ENCODE peak calls at places on chromosomes 6 and 20, in six cellular contexts. One of them, this sample, is unnamed.

GRCh38 chr20:10795286-10796026 is 121.7 kb upstream of the JAG1 start:
- DNase-seq in foreskin fibroblast: no peak
- DNase-seq in HFFc6: no peak
- DNase-seq in OCI-LY7: no peak
- DNase-seq in Panc1: no peak
- DNase-seq in sigmoid colon: no peak
- DNase-seq in this sample: no peak

GRCh38 chr6:150241751-150242150 is 98.9 kb downstream of the PPP1R14C start:
- DNase-seq in foreskin fibroblast: no peak
- DNase-seq in HFFc6: no peak
- DNase-seq in OCI-LY7: no peak
- DNase-seq in Panc1: no peak
- DNase-seq in sigmoid colon: no peak
- DNase-seq in this sample: peak; percentile 86

GRCh38 chr6:43806041-43806757 is 36.2 kb downstream of the VEGFA start:
- DNase-seq in foreskin fibroblast: peak; percentile 65
- DNase-seq in HFFc6: peak; percentile 10
- DNase-seq in OCI-LY7: no peak
- DNase-seq in Panc1: no peak
- DNase-seq in sigmoid colon: no peak
- DNase-seq in this sample: no peak

GRCh38 chr20:12113468-12114371 is 196.0 kb downstream of the BTBD3 start:
- DNase-seq in foreskin fibroblast: peak; percentile 70
- DNase-seq in HFFc6: no peak
- DNase-seq in OCI-LY7: no peak
- DNase-seq in Panc1: no peak
- DNase-seq in sigmoid colon: no peak
- DNase-seq in this sample: no peak

GRCh38 chr6:111731404-111732195 is 125.9 kb upstream of the TRAF3IP2 start:
- DNase-seq in foreskin fibroblast: no peak
- DNase-seq in HFFc6: no peak
- DNase-seq in OCI-LY7: no peak
- DNase-seq in Panc1: no peak
- DNase-seq in sigmoid colon: no peak
- DNase-seq in this sample: no peak

GRCh38 chr20:11544029-11544678 is 373.5 kb upstream of the BTBD3 start:
- DNase-seq in foreskin fibroblast: peak; percentile 79
- DNase-seq in HFFc6: peak; percentile 64
- DNase-seq in OCI-LY7: peak; percentile 41
- DNase-seq in Panc1: peak; percentile 48
- DNase-seq in sigmoid colon: no peak
- DNase-seq in this sample: peak; percentile 18

GRCh38 chr6:151763938-151764680 is 43.4 kb upstream of the ESR1 start:
- DNase-seq in foreskin fibroblast: peak; percentile 88
- DNase-seq in HFFc6: peak; percentile 91
- DNase-seq in OCI-LY7: peak; percentile 33
- DNase-seq in Panc1: peak; percentile 20
- DNase-seq in sigmoid colon: peak; percentile 91
- DNase-seq in this sample: peak; percentile 68

GRCh38 chr6:35419961-35420360 is 32.2 kb upstream of the FANCE start:
- DNase-seq in foreskin fibroblast: no peak
- DNase-seq in HFFc6: no peak
- DNase-seq in OCI-LY7: no peak
- DNase-seq in Panc1: no peak
- DNase-seq in sigmoid colon: no peak
- DNase-seq in this sample: no peak

GRCh38 chr6:56860466-56860865 is 94.4 kb upstream of the BEND6 start:
- DNase-seq in foreskin fibroblast: peak; percentile 78
- DNase-seq in HFFc6: no peak
- DNase-seq in OCI-LY7: no peak
- DNase-seq in Panc1: no peak
- DNase-seq in sigmoid colon: no peak
- DNase-seq in this sample: no peak

GRCh38 chr6:25816252-25816651 is 15.6 kb downstream of the SLC17A1 start:
- DNase-seq in foreskin fibroblast: no peak
- DNase-seq in HFFc6: no peak
- DNase-seq in OCI-LY7: no peak
- DNase-seq in Panc1: no peak
- DNase-seq in sigmoid colon: no peak
- DNase-seq in this sample: no peak

GRCh38 chr6:160238786-160239751 is 19.6 kb downstream of the SLC22A2 start:
- DNase-seq in foreskin fibroblast: peak; percentile 67
- DNase-seq in HFFc6: no peak
- DNase-seq in OCI-LY7: no peak
- DNase-seq in Panc1: no peak
- DNase-seq in sigmoid colon: no peak
- DNase-seq in this sample: no peak

GRCh38 chr6:116369540-116370327 is 1.0 kb upstream of the DSE start:
- DNase-seq in foreskin fibroblast: no peak
- DNase-seq in HFFc6: no peak
- DNase-seq in OCI-LY7: peak; percentile 31
- DNase-seq in Panc1: no peak
- DNase-seq in sigmoid colon: no peak
- DNase-seq in this sample: peak; percentile 18

GRCh38 chr6:99491159-99491558 is 24.1 kb downstream of the USP45 start:
- DNase-seq in foreskin fibroblast: no peak
- DNase-seq in HFFc6: no peak
- DNase-seq in OCI-LY7: no peak
- DNase-seq in Panc1: no peak
- DNase-seq in sigmoid colon: no peak
- DNase-seq in this sample: no peak

GRCh38 chr20:62136283-62137091 is 6.7 kb downstream of the PSMA7 start:
- DNase-seq in foreskin fibroblast: peak; percentile 92
- DNase-seq in HFFc6: no peak
- DNase-seq in OCI-LY7: peak; percentile 82
- DNase-seq in Panc1: no peak
- DNase-seq in sigmoid colon: no peak
- DNase-seq in this sample: peak; percentile 84

GRCh38 chr6:158481612-158482473 is 78.0 kb upstream of the TMEM181 start:
- DNase-seq in foreskin fibroblast: peak; percentile 92
- DNase-seq in HFFc6: peak; percentile 83
- DNase-seq in OCI-LY7: no peak
- DNase-seq in Panc1: peak; percentile 50
- DNase-seq in sigmoid colon: no peak
- DNase-seq in this sample: no peak

GRCh38 chr6:139330271-139330670 is 38.5 kb upstream of the TXLNB start:
- DNase-seq in foreskin fibroblast: no peak
- DNase-seq in HFFc6: no peak
- DNase-seq in OCI-LY7: no peak
- DNase-seq in Panc1: no peak
- DNase-seq in sigmoid colon: no peak
- DNase-seq in this sample: no peak

GRCh38 chr20:49132995-49133451 is 55.1 kb downstream of the STAU1 start:
- DNase-seq in foreskin fibroblast: peak; percentile 82
- DNase-seq in HFFc6: peak; percentile 72
- DNase-seq in OCI-LY7: peak; percentile 76
- DNase-seq in Panc1: peak; percentile 18
- DNase-seq in sigmoid colon: no peak
- DNase-seq in this sample: no peak

GRCh38 chr6:42251500-42251899 is 33.8 kb upstream of the MRPS10 start:
- DNase-seq in foreskin fibroblast: no peak
- DNase-seq in HFFc6: peak; percentile 21
- DNase-seq in OCI-LY7: no peak
- DNase-seq in Panc1: no peak
- DNase-seq in sigmoid colon: no peak
- DNase-seq in this sample: no peak

GRCh38 chr6:44489912-44490604 is 102.6 kb downstream of the CDC5L start:
- DNase-seq in foreskin fibroblast: peak; percentile 95
- DNase-seq in HFFc6: peak; percentile 96
- DNase-seq in OCI-LY7: no peak
- DNase-seq in Panc1: peak; percentile 81
- DNase-seq in sigmoid colon: no peak
- DNase-seq in this sample: no peak

GRCh38 chr20:14997791-14998190 is 660.4 kb upstream of the FLRT3 start:
- DNase-seq in foreskin fibroblast: peak; percentile 91
- DNase-seq in HFFc6: no peak
- DNase-seq in OCI-LY7: no peak
- DNase-seq in Panc1: no peak
- DNase-seq in sigmoid colon: no peak
- DNase-seq in this sample: no peak

GRCh38 chr6:131635384-131636340 is 1.4 kb upstream of the ENPP3 start:
- DNase-seq in foreskin fibroblast: no peak
- DNase-seq in HFFc6: no peak
- DNase-seq in OCI-LY7: peak; percentile 66
- DNase-seq in Panc1: no peak
- DNase-seq in sigmoid colon: no peak
- DNase-seq in this sample: no peak

GRCh38 chr6:27205375-27206278 is 41.9 kb upstream of the PRSS16 start:
- DNase-seq in foreskin fibroblast: peak; percentile 17
- DNase-seq in HFFc6: no peak
- DNase-seq in OCI-LY7: no peak
- DNase-seq in Panc1: no peak
- DNase-seq in sigmoid colon: no peak
- DNase-seq in this sample: peak; percentile 67

GRCh38 chr6:152316024-152316423 is 321.1 kb downstream of the SYNE1 start:
- DNase-seq in foreskin fibroblast: peak; percentile 70
- DNase-seq in HFFc6: peak; percentile 67
- DNase-seq in OCI-LY7: peak; percentile 20
- DNase-seq in Panc1: no peak
- DNase-seq in sigmoid colon: peak; percentile 72
- DNase-seq in this sample: no peak

GRCh38 chr6:11389977-11390376 is 147.6 kb upstream of the TMEM170B start:
- DNase-seq in foreskin fibroblast: no peak
- DNase-seq in HFFc6: no peak
- DNase-seq in OCI-LY7: no peak
- DNase-seq in Panc1: no peak
- DNase-seq in sigmoid colon: no peak
- DNase-seq in this sample: no peak

GRCh38 chr6:5517781-5518180 is 256.5 kb downstream of the FARS2 start:
- DNase-seq in foreskin fibroblast: no peak
- DNase-seq in HFFc6: no peak
- DNase-seq in OCI-LY7: no peak
- DNase-seq in Panc1: no peak
- DNase-seq in sigmoid colon: no peak
- DNase-seq in this sample: peak; percentile 83

GRCh38 chr6:51788121-51788520 is 299.3 kb downstream of the PKHD1 start:
- DNase-seq in foreskin fibroblast: no peak
- DNase-seq in HFFc6: no peak
- DNase-seq in OCI-LY7: no peak
- DNase-seq in Panc1: no peak
- DNase-seq in sigmoid colon: no peak
- DNase-seq in this sample: no peak

GRCh38 chr6:51793393-51793792 is 294.0 kb downstream of the PKHD1 start:
- DNase-seq in foreskin fibroblast: no peak
- DNase-seq in HFFc6: no peak
- DNase-seq in OCI-LY7: no peak
- DNase-seq in Panc1: no peak
- DNase-seq in sigmoid colon: no peak
- DNase-seq in this sample: no peak

GRCh38 chr6:51790946-51791345 is 296.5 kb downstream of the PKHD1 start:
- DNase-seq in foreskin fibroblast: no peak
- DNase-seq in HFFc6: no peak
- DNase-seq in OCI-LY7: no peak
- DNase-seq in Panc1: no peak
- DNase-seq in sigmoid colon: no peak
- DNase-seq in this sample: no peak

GRCh38 chr6:51792273-51793030 is 295.0 kb downstream of the PKHD1 start:
- DNase-seq in foreskin fibroblast: no peak
- DNase-seq in HFFc6: no peak
- DNase-seq in OCI-LY7: no peak
- DNase-seq in Panc1: no peak
- DNase-seq in sigmoid colon: no peak
- DNase-seq in this sample: no peak
- TF ChIP-seq CTCF in foreskin fibroblast: no peak
- TF ChIP-seq CTCF in HFFc6: no peak
- TF ChIP-seq CTCF in OCI-LY7: no peak
- TF ChIP-seq CTCF in Panc1: no peak
- TF ChIP-seq CTCF in sigmoid colon: no peak
- TF ChIP-seq CTCF in this sample: no peak

GRCh38 chr6:157088841-157089240 is 234.5 kb downstream of the TMEM242 start:
- DNase-seq in foreskin fibroblast: no peak
- DNase-seq in HFFc6: no peak
- DNase-seq in OCI-LY7: no peak
- DNase-seq in Panc1: no peak
- DNase-seq in sigmoid colon: no peak
- DNase-seq in this sample: no peak

GRCh38 chr6:157089851-157090250 is 233.5 kb downstream of the TMEM242 start:
- DNase-seq in foreskin fibroblast: peak; percentile 61
- DNase-seq in HFFc6: peak; percentile 48
- DNase-seq in OCI-LY7: no peak
- DNase-seq in Panc1: no peak
- DNase-seq in sigmoid colon: no peak
- DNase-seq in this sample: no peak

GRCh38 chr6:157086632-157087031 is 236.7 kb downstream of the TMEM242 start:
- DNase-seq in foreskin fibroblast: no peak
- DNase-seq in HFFc6: no peak
- DNase-seq in OCI-LY7: no peak
- DNase-seq in Panc1: no peak
- DNase-seq in sigmoid colon: no peak
- DNase-seq in this sample: no peak

GRCh38 chr6:157089258-157089657 is 234.1 kb downstream of the TMEM242 start:
- DNase-seq in foreskin fibroblast: peak; percentile 55
- DNase-seq in HFFc6: peak; percentile 88
- DNase-seq in OCI-LY7: no peak
- DNase-seq in Panc1: no peak
- DNase-seq in sigmoid colon: no peak
- DNase-seq in this sample: no peak

GRCh38 chr6:157087974-157088373 is 235.3 kb downstream of the TMEM242 start:
- DNase-seq in foreskin fibroblast: no peak
- DNase-seq in HFFc6: no peak
- DNase-seq in OCI-LY7: no peak
- DNase-seq in Panc1: no peak
- DNase-seq in sigmoid colon: no peak
- DNase-seq in this sample: no peak
- TF ChIP-seq CTCF in foreskin fibroblast: no peak
- TF ChIP-seq CTCF in HFFc6: no peak
- TF ChIP-seq CTCF in OCI-LY7: no peak
- TF ChIP-seq CTCF in Panc1: no peak
- TF ChIP-seq CTCF in sigmoid colon: no peak
- TF ChIP-seq CTCF in this sample: no peak

DNA sequence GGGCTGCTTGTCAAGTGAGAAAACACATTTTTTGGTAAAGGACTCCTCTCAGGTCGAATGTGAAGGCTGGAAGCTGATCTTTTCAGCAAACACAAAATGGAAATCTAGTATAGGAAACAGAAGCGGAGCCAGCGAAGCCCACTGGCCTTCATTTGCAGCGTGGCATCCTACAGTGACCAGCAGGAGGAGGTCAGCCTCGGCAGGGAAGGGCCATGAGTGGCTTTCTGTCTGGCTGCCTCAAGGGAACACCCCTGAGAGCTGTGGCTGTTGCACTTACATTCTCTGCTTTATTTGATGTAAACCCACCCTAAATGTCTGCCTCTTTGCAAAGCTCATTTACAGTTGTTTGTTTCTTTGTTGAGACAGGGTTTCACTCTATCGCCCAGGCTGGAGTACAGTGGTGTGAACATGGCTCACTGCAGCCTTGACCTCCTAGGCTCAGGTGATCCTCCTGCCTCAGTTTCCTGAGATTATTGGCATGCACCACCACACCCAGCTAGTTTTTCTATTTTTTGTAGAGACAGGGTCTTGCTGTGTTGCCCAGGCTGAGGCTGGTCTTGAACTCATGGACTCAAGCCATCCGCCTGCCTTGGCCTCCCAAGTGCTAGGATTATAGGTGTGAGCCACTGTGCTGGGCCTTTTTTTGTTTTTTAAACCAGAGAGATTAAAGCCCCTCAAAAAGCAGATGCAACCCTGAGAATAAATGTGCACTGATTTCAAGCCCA is 322.0 kb upstream of the SOX4 start:
- DNase-seq in foreskin fibroblast: no peak
- DNase-seq in HFFc6: no peak
- DNase-seq in OCI-LY7: no peak
- DNase-seq in Panc1: no peak
- DNase-seq in sigmoid colon: no peak
- DNase-seq in this sample: no peak
- TF ChIP-seq CTCF in foreskin fibroblast: no peak
- TF ChIP-seq CTCF in HFFc6: no peak
- TF ChIP-seq CTCF in OCI-LY7: no peak
- TF ChIP-seq CTCF in Panc1: no peak
- TF ChIP-seq CTCF in sigmoid colon: no peak
- TF ChIP-seq CTCF in this sample: no peak

GRCh38 chr6:133240511-133241087 is 558 bp upstream of the EYA4 start:
- DNase-seq in foreskin fibroblast: peak; percentile 41
- DNase-seq in HFFc6: no peak
- DNase-seq in OCI-LY7: no peak
- DNase-seq in Panc1: no peak
- DNase-seq in sigmoid colon: peak; percentile 62
- DNase-seq in this sample: no peak
- TF ChIP-seq CTCF in foreskin fibroblast: no peak
- TF ChIP-seq CTCF in HFFc6: no peak
- TF ChIP-seq CTCF in OCI-LY7: no peak
- TF ChIP-seq CTCF in Panc1: no peak
- TF ChIP-seq CTCF in sigmoid colon: no peak
- TF ChIP-seq CTCF in this sample: no peak

This sample was measured in activated CD8-positive, alpha-beta T cell treated with anti-CD3 and anti-CD28 coated beads for 36 hours.